ENCODE peak calls at places on chromosomes 2 and 18, in nine cellular contexts. S, O, T, E, I, Y, A, Q and D are unnamed samples.

GRCh38 chr2:54666741-54667639 is 56.5 kb upstream of the EML6 start:
- DNase-seq in Q (no peak), T (peak), E (peak), O (no peak), A (no peak), Y (no peak), I (no peak), S (no peak), D (no peak)

GRCh38 chr18:34959211-34959829 is 81.9 kb upstream of the MAPRE2 start:
- DNase-seq in T (no peak), E (no peak), A (no peak), I (no peak), Q (no peak), Y (no peak), O (no peak), S (no peak), D (no peak)

GRCh38 chr2:195408196-195408595 is 248.8 kb upstream of the SLC39A10 start:
- DNase-seq in S (no peak), Q (no peak), T (no peak), O (no peak), E (no peak), I (no peak), Y (no peak), A (no peak), D (no peak)

GRCh38 chr2:152369176-152369860 is 34.3 kb downstream of the FMNL2 start:
- DNase-seq in E (no peak), Q (no peak), T (peak), I (no peak), Y (no peak), S (no peak), O (no peak), A (no peak), D (no peak)

GRCh38 chr2:219017166-219017931 is 24.0 kb downstream of the CFAP65 start:
- DNase-seq in Q (no peak), O (no peak), T (no peak), E (no peak), A (no peak), S (no peak), I (no peak), Y (no peak), D (peak)

GRCh38 chr2:37635359-37636208 is 35.9 kb downstream of the CDC42EP3 start:
- DNase-seq in E (no peak), I (no peak), T (peak), Y (peak), A (no peak), S (no peak), O (peak), Q (no peak), D (peak)

GRCh38 chr2:112156152-112156986 is 18.2 kb downstream of the FBLN7 start:
- DNase-seq in S (no peak), T (peak), E (no peak), O (no peak), A (no peak), Q (peak), Y (no peak), I (no peak), D (no peak)

GRCh38 chr2:12047761-12048160 is 301.3 kb downstream of the LPIN1 start:
- DNase-seq in A (no peak), E (no peak), S (no peak), Q (no peak), Y (no peak), T (no peak), O (no peak), I (peak), D (no peak)

GRCh38 chr2:140596447-140596846 is 1534.4 kb downstream of the LRP1B start:
- DNase-seq in E (no peak), O (no peak), A (no peak), Y (no peak), T (no peak), S (no peak), I (no peak), Q (no peak), D (no peak)

GRCh38 chr2:104702451-104702850 is 151.5 kb upstream of the POU3F3 start:
- DNase-seq in O (no peak), E (no peak), Y (no peak), T (no peak), I (no peak), A (no peak), S (no peak), Q (no peak), D (no peak)

GRCh38 chr18:31243740-31244512 is 74.0 kb upstream of the DSG1 start:
- DNase-seq in O (no peak), A (no peak), S (no peak), Y (no peak), I (no peak), E (no peak), Q (no peak), T (no peak), D (no peak)

GRCh38 chr2:130337735-130338325 is 4.9 kb upstream of the IMP4 start:
- DNase-seq in I (no peak), S (no peak), E (no peak), A (peak), O (no peak), T (peak), Y (no peak), Q (no peak), D (no peak)

GRCh38 chr2:65489269-65489668 is 56.9 kb upstream of the SPRED2 start:
- DNase-seq in S (no peak), T (no peak), E (no peak), Q (no peak), O (no peak), I (no peak), A (no peak), Y (no peak), D (no peak)

GRCh38 chr2:64610456-64610855 is 43.3 kb downstream of the SERTAD2 start:
- DNase-seq in Y (no peak), A (no peak), I (no peak), T (no peak), Q (no peak), E (no peak), O (no peak), S (no peak), D (no peak)

GRCh38 chr2:98455494-98455976 is 10.9 kb downstream of the INPP4A start:
- DNase-seq in A (peak), Y (no peak), T (peak), O (no peak), I (no peak), Q (no peak), S (no peak), E (no peak), D (no peak)

GRCh38 chr2:132782166-132782783 is 112.3 kb upstream of the LYPD1 start:
- DNase-seq in I (no peak), E (no peak), O (no peak), T (no peak), Y (no peak), A (no peak), S (no peak), Q (no peak), D (no peak)

GRCh38 chr2:157185828-157186227 is 71.7 kb upstream of the GALNT5 start:
- DNase-seq in Y (no peak), A (no peak), Q (no peak), O (no peak), E (no peak), I (no peak), S (no peak), T (peak), D (no peak)

GRCh38 chr2:215352602-215353001 is 40.7 kb downstream of the ATIC start:
- DNase-seq in T (no peak), Q (no peak), S (no peak), O (no peak), I (no peak), E (no peak), Y (no peak), A (no peak), D (no peak)

GRCh38 chr2:172445851-172446250 is 18.5 kb downstream of the ITGA6 start:
- DNase-seq in O (no peak), Y (no peak), T (peak), A (no peak), S (no peak), E (no peak), I (no peak), Q (no peak), D (no peak)

GRCh38 chr2:96427917-96428316 is 77.2 kb downstream of the NEURL3 start:
- DNase-seq in E (no peak), S (peak), I (no peak), O (no peak), A (peak), Y (no peak), T (peak), Q (no peak), D (no peak)